ENCODE peak calls at places on chromosome 9, in seven cellular contexts. V is hepatocyte, G is H9, T is IMR-90, D is HCT116, Q is neural progenitor cell, F is SK-N-SH. X is an unnamed sample.

GRCh38 chr9:89701221-89701798 is 96.5 kb downstream of the GADD45G start:
- DNase-seq in G (no peak), T (no peak), F (no peak), Q (no peak), V (no peak), D (no peak), X (peak; percentile 7)

GRCh38 chr9:108876425-108876824 is 14.4 kb downstream of the ACTL7A start:
- DNase-seq in V (no peak), Q (no peak), D (no peak), G (no peak), T (no peak), F (no peak), X (no peak)

GRCh38 chr9:4799775-4800174 is 7.0 kb downstream of the RCL1 start:
- DNase-seq in Q (no peak), V (no peak), F (peak; percentile 41), D (no peak), T (no peak), G (no peak), X (no peak)

GRCh38 chr9:136439550-136440408 is at the start of gene INPP5E:
- DNase-seq in Q (peak; percentile 86), D (peak; percentile 43), V (peak; percentile 87), F (peak; percentile 99), G (peak; percentile 86), T (peak; percentile 56), X (peak; percentile 83)

GRCh38 chr9:70556736-70557135 is 142.3 kb upstream of the KLF9 start:
- DNase-seq in G (no peak), D (no peak), T (no peak), V (no peak), F (no peak), Q (no peak), X (no peak)

GRCh38 chr9:91147079-91147708 is 214.5 kb downstream of the AUH start:
- DNase-seq in F (no peak), D (no peak), Q (peak; percentile 71), V (no peak), G (no peak), T (no peak), X (no peak)

GRCh38 chr9:97384406-97385262 is 27.3 kb upstream of the TDRD7 start:
- DNase-seq in T (no peak), Q (no peak), D (no peak), V (no peak), F (no peak), G (no peak), X (no peak)

GRCh38 chr9:15136646-15137045 is 170.4 kb downstream of the TTC39B start:
- DNase-seq in D (peak; percentile 7), G (peak; percentile 77), V (peak; percentile 12), Q (no peak), F (no peak), T (no peak), X (no peak)

GRCh38 chr9:130938652-130939404 is at the start of gene FIBCD1:
- DNase-seq in V (peak; percentile 47), G (peak; percentile 72), Q (peak; percentile 83), T (peak; percentile 34), D (peak; percentile 29), F (peak; percentile 75), X (peak; percentile 24)

GRCh38 chr9:128094950-128095544 is 27.0 kb downstream of the SLC25A25 start:
- DNase-seq in V (no peak), F (no peak), T (no peak), Q (no peak), G (no peak), D (no peak), X (no peak)

GRCh38 chr9:88056876-88057275 is 81.4 kb downstream of the SPATA31C2 start:
- DNase-seq in T (peak; percentile 58), F (no peak), D (no peak), V (no peak), Q (no peak), G (no peak), X (no peak)

GRCh38 chr9:76255781-76256455 is 138.3 kb downstream of the RFK start:
- DNase-seq in G (no peak), V (peak; percentile 62), D (no peak), F (no peak), T (peak; percentile 98), Q (no peak), X (no peak)

GRCh38 chr9:119961774-119962408 is 592.7 kb upstream of the BRINP1 start:
- DNase-seq in D (peak; percentile 27), Q (peak; percentile 78), G (peak; percentile 82), F (peak; percentile 73), T (peak; percentile 29), V (peak; percentile 71), X (no peak)

GRCh38 chr9:124066783-124067563 is 55.4 kb downstream of the LHX2 start:
- DNase-seq in Q (no peak), V (no peak), D (no peak), G (no peak), F (no peak), T (no peak), X (no peak)

GRCh38 chr9:86573886-86574285 is 219.7 kb upstream of the TUT7 start:
- DNase-seq in D (no peak), V (no peak), G (no peak), F (no peak), Q (no peak), T (peak; percentile 53), X (no peak)

GRCh38 chr9:34581318-34581717 is 8.2 kb downstream of the CNTFR start:
- DNase-seq in V (no peak), T (no peak), F (no peak), Q (no peak), D (no peak), G (no peak), X (no peak)

GRCh38 chr9:30846644-30847043 is 1537.8 kb upstream of the ACO1 start:
- DNase-seq in Q (no peak), G (no peak), D (no peak), T (no peak), V (no peak), F (no peak), X (no peak)

GRCh38 chr9:94867281-94867841 is 140.9 kb downstream of the AOPEP start:
- DNase-seq in T (peak; percentile 91), F (peak; percentile 17), Q (peak; percentile 50), D (peak; percentile 45), G (no peak), V (peak; percentile 89), X (no peak)

GRCh38 chr9:4238522-4238921 is 61.3 kb downstream of the GLIS3 start:
- DNase-seq in G (no peak), Q (no peak), F (no peak), T (peak; percentile 70), V (no peak), D (peak; percentile 19), X (no peak)

GRCh38 chr9:112867275-112867991 is 23.2 kb downstream of the SLC46A2 start:
- DNase-seq in V (peak; percentile 57), D (peak; percentile 75), T (peak; percentile 88), G (peak; percentile 73), Q (peak; percentile 14), F (no peak), X (no peak)

GRCh38 chr9:93897075-93897970 is 57.8 kb downstream of the BARX1 start:
- DNase-seq in V (no peak), D (no peak), T (no peak), Q (no peak), F (peak; percentile 11), G (peak; percentile 16), X (no peak)

GRCh38 chr9:83986223-83986622 is 5.6 kb downstream of the RMI1 start:
- DNase-seq in F (no peak), T (no peak), D (no peak), G (no peak), V (no peak), Q (no peak), X (peak; percentile 68)

GRCh38 chr9:107734231-107735014 is 244.9 kb upstream of the KLF4 start:
- DNase-seq in G (no peak), Q (no peak), D (no peak), T (peak; percentile 96), F (no peak), V (peak; percentile 28), X (no peak)

GRCh38 chr9:93702261-93702660 is 125.9 kb downstream of the PHF2 start:
- DNase-seq in T (no peak), Q (no peak), F (no peak), G (peak; percentile 27), V (no peak), D (no peak), X (no peak)

GRCh38 chr9:121450241-121450640 is 49.4 kb downstream of the GGTA1 start:
- DNase-seq in V (peak; percentile 46), Q (no peak), F (no peak), D (no peak), G (no peak), T (no peak), X (no peak)

GRCh38 chr9:35646583-35647265 is 4.0 kb downstream of the SIT1 start:
- DNase-seq in F (peak; percentile 97), G (peak; percentile 92), D (peak; percentile 70), T (peak; percentile 82), Q (peak; percentile 96), V (peak; percentile 97), X (peak; percentile 93)

GRCh38 chr9:4339357-4339756 is 39.5 kb upstream of the GLIS3 start:
- DNase-seq in D (peak; percentile 81), T (peak; percentile 82), G (peak; percentile 72), Q (peak; percentile 75), V (peak; percentile 86), F (peak; percentile 64), X (peak; percentile 27)

GRCh38 chr9:98101868-98102273 is 17.2 kb downstream of the TRIM14 start:
- DNase-seq in G (peak; percentile 58), F (no peak), D (no peak), V (no peak), Q (peak; percentile 33), T (peak; percentile 17), X (peak; percentile 97)

GRCh38 chr9:13113751-13114150 is 165.7 kb downstream of the MPDZ start:
- DNase-seq in Q (no peak), T (peak; percentile 8), F (no peak), G (no peak), D (no peak), V (no peak), X (no peak)

GRCh38 chr9:25716220-25716872 is 38.1 kb upstream of the TUSC1 start:
- DNase-seq in G (peak; percentile 79), T (peak; percentile 74), V (peak; percentile 80), D (no peak), Q (peak; percentile 67), F (peak; percentile 62), X (peak; percentile 7)
- TF ChIP-seq CTCF in G (peak; percentile 75), T (peak; percentile 61), V (peak; percentile 61), D (no peak), Q (peak; percentile 62), F (peak; percentile 69), X (peak; percentile 43)

GRCh38 chr9:134408389-134408788 is 82.1 kb downstream of the RXRA start:
- DNase-seq in Q (no peak), T (no peak), G (no peak), F (peak; percentile 79), D (no peak), V (no peak), X (no peak)
- H3K4me1 ChIP-seq in Q (peaks cover 8% of the 10 kb centered on the region), T (peaks cover 35% of the 10 kb centered on the region), G (no peaks in the 10 kb centered on the region), F (peaks cover 44% of the 10 kb centered on the region), D (peaks cover 32% of the 10 kb centered on the region), V (peaks cover 21% of the 10 kb centered on the region), X (peaks cover 27% of the 10 kb centered on the region)

DNA sequence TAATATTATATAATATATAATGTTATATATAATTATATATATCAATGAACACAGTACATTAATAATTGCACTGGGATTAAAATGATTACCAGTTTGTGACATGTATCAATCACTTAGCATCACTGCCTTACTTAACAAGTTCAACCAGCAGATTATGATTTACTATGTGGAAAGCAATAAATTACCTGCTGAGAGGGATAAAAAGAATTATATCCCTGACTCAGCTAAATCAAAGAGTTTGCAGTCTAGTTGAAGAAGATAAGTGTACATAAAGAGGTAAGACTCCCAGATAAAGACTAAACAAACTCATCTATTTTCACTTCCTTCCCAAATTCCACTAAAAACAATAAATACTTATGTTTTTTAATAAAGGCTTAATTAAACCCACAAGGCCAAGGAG is 11.2 kb downstream of the PLAA start:
- DNase-seq in T (no peak), Q (no peak), V (no peak), D (no peak), G (no peak), F (no peak), X (no peak)
- H2AFZ ChIP-seq in T (no peak overlapping the region), Q (no peak overlapping the region), V (no peak overlapping the region), D (no peak overlapping the region), G (no peak overlapping the region), F (no peak overlapping the region), X (no peak overlapping the region)

GRCh38 chr9:114614373-114614772 is 3.3 kb downstream of the TMEM268 start:
- DNase-seq in T (no peak), Q (no peak), F (peak; percentile 24), G (no peak), V (no peak), D (no peak), X (no peak)
- TF ChIP-seq CTCF in T (no peak), Q (peak; percentile 11), F (no peak), G (no peak), V (no peak), D (peak; percentile 17), X (no peak)

X was measured in OCI-LY7.